ENCODE peak calls at places on chromosome 15, in ten cellular contexts. F is activated CD4-positive, alpha-beta T cell treated with anti-CD3 and anti-CD28 coated beads for 48 hours; Y is NCI-H1105; E is EL; R is left colon; P is SW480; I is WERI-Rb-1; T is testis; K is AG08396; S is HFFc6. L is an unnamed sample.

GRCh38 chr15:51186121-51186795 is 91.6 kb upstream of the TNFAIP8L3 start:
- DNase-seq in E (no peak), K (no peak), S (no peak), I (no peak), P (no peak), F (no peak), T (no peak), R (no peak), Y (no peak), L (no peak)

GRCh38 chr15:50184863-50185504 is 3.0 kb downstream of the SLC27A2 start:
- DNase-seq in I (no peak), T (no peak), F (no peak), K (no peak), Y (no peak), E (no peak), P (no peak), S (no peak), R (no peak), L (no peak)

GRCh38 chr15:30859091-30859874 is 44.4 kb upstream of the FAN1 start:
- DNase-seq in E (peak), Y (no peak), R (no peak), I (peak), P (peak), K (peak), F (peak), T (no peak), S (peak), L (peak)

GRCh38 chr15:62472616-62473299 is 307.7 kb upstream of the C2CD4B start:
- DNase-seq in S (peak), F (no peak), I (no peak), E (peak), K (no peak), R (peak), Y (no peak), T (no peak), P (peak), L (peak)

GRCh38 chr15:79399591-79399990 is 32.5 kb upstream of the MINAR1 start:
- DNase-seq in F (no peak), I (no peak), K (no peak), S (no peak), T (no peak), R (no peak), P (no peak), Y (no peak), E (no peak), L (peak)

GRCh38 chr15:85379403-85380131 is 836 bp upstream of the AKAP13 start:
- DNase-seq in E (peak), I (no peak), P (peak), S (peak), Y (no peak), T (peak), R (no peak), K (peak), F (peak), L (peak)

GRCh38 chr15:52256366-52256765 is 39.2 kb downstream of the MYO5C start:
- DNase-seq in P (peak), T (peak), I (peak), K (peak), F (peak), S (peak), E (peak), R (peak), Y (peak), L (peak)

GRCh38 chr15:45884755-45885445 is 250.1 kb downstream of the SQOR start:
- DNase-seq in K (no peak), Y (no peak), P (no peak), F (no peak), S (no peak), E (no peak), R (no peak), I (no peak), T (no peak), L (no peak)

GRCh38 chr15:57387644-57388076 is 11.4 kb downstream of the CGNL1 start:
- DNase-seq in F (no peak), Y (peak), E (no peak), S (no peak), R (no peak), T (no peak), P (no peak), K (no peak), I (peak), L (no peak)

GRCh38 chr15:71484080-71484479 is 326.3 kb upstream of the NR2E3 start:
- DNase-seq in P (no peak), F (no peak), E (no peak), K (no peak), T (no peak), S (no peak), R (no peak), Y (no peak), I (no peak), L (no peak)

GRCh38 chr15:42549052-42549491 is 434 bp downstream of the HAUS2 start:
- DNase-seq in T (peak), Y (peak), I (peak), F (peak), P (peak), K (peak), E (peak), S (peak), R (no peak), L (peak)

GRCh38 chr15:81301815-81302399 is 22.0 kb downstream of the STARD5 start:
- DNase-seq in P (no peak), S (no peak), Y (no peak), T (no peak), F (peak), K (no peak), R (no peak), I (no peak), E (no peak), L (no peak)

GRCh38 chr15:78034495-78035191 is 42.9 kb downstream of the TBC1D2B start:
- DNase-seq in K (no peak), E (no peak), T (peak), Y (no peak), F (peak), S (no peak), R (no peak), P (peak), I (no peak), L (no peak)

GRCh38 chr15:83734487-83734886 is 80.6 kb downstream of the ADAMTSL3 start:
- DNase-seq in R (no peak), F (no peak), Y (no peak), S (no peak), I (peak), P (peak), E (no peak), K (no peak), T (no peak), L (no peak)

GRCh38 chr15:69668963-69669362 is 216.3 kb downstream of the RPLP1 start:
- DNase-seq in R (peak), E (no peak), T (no peak), K (no peak), F (no peak), Y (no peak), P (peak), I (no peak), S (no peak), L (peak)

GRCh38 chr15:101578443-101578894 is 73.7 kb downstream of the TM2D3 start:
- DNase-seq in S (no peak), I (peak), Y (no peak), K (peak), T (peak), R (peak), E (no peak), F (peak), P (peak), L (no peak)

GRCh38 chr15:91302588-91303439 is 202.8 kb downstream of the SV2B start:
- DNase-seq in K (peak), R (no peak), I (peak), E (peak), P (peak), S (peak), F (peak), T (peak), Y (peak), L (peak)

GRCh38 chr15:58110999-58111717 is 27.0 kb upstream of the AQP9 start:
- DNase-seq in T (no peak), E (no peak), K (no peak), S (no peak), P (no peak), F (no peak), R (no peak), Y (no peak), I (no peak), L (no peak)

GRCh38 chr15:30930422-30930821 is 26.7 kb downstream of the FAN1 start:
- DNase-seq in T (no peak), R (no peak), S (no peak), Y (no peak), F (no peak), I (no peak), K (no peak), E (no peak), P (no peak), L (no peak)

GRCh38 chr15:90648137-90649070 is 68.7 kb upstream of the BLM start:
- DNase-seq in T (peak), R (peak), S (peak), I (peak), F (peak), K (peak), P (peak), Y (peak), E (peak), L (peak)

GRCh38 chr15:74885461-74885860 is 4.4 kb upstream of the MPI start:
- DNase-seq in S (no peak), T (no peak), R (no peak), K (no peak), P (no peak), F (no peak), I (no peak), Y (no peak), E (no peak), L (no peak)

GRCh38 chr15:86183765-86184491 is 104.3 kb downstream of the AGBL1 start:
- DNase-seq in R (no peak), S (no peak), E (no peak), P (no peak), I (peak), T (no peak), K (no peak), Y (no peak), F (peak), L (peak)

GRCh38 chr15:89090791-89091666 is 2.8 kb downstream of the ABHD2 start:
- DNase-seq in E (peak), S (peak), P (peak), Y (no peak), K (peak), I (no peak), T (peak), F (peak), R (peak), L (peak)

GRCh38 chr15:99979371-99979770 is 246.1 kb upstream of the LYSMD4 start:
- DNase-seq in T (no peak), F (no peak), R (no peak), K (no peak), I (no peak), Y (no peak), S (no peak), E (no peak), P (no peak), L (no peak)

GRCh38 chr15:59177445-59177728 is 29.3 kb upstream of the LDHAL6B start:
- DNase-seq in T (no peak), Y (no peak), S (no peak), I (no peak), F (no peak), R (no peak), P (no peak), E (no peak), K (no peak), L (no peak)

GRCh38 chr15:76147906-76148553 is 88.2 kb downstream of the TMEM266 start:
- DNase-seq in S (no peak), Y (peak), R (no peak), I (peak), P (peak), T (peak), E (peak), K (peak), F (peak), L (peak)

GRCh38 chr15:92653836-92654524 is 1.6 kb downstream of the FAM174B start:
- DNase-seq in I (peak), K (no peak), R (peak), T (peak), F (no peak), Y (peak), P (peak), S (no peak), E (no peak), L (peak)

GRCh38 chr15:39079296-39079834 is 501.5 kb upstream of the THBS1 start:
- DNase-seq in I (no peak), P (no peak), E (peak), S (peak), R (peak), Y (no peak), K (no peak), F (no peak), T (no peak), L (peak)

GRCh38 chr15:68820205-68820588 is 498 bp downstream of the ANP32A start:
- DNase-seq in S (no peak), P (peak), E (peak), F (peak), R (peak), T (peak), Y (peak), K (no peak), I (peak), L (peak)

GRCh38 chr15:59814409-59814808 is 125.3 kb upstream of the BNIP2 start:
- DNase-seq in F (no peak), K (no peak), Y (no peak), R (no peak), E (no peak), I (peak), S (no peak), P (no peak), T (no peak), L (no peak)

GRCh38 chr15:91548588-91548987 is 304.9 kb upstream of the SLCO3A1 start:
- DNase-seq in S (no peak), F (no peak), P (no peak), I (no peak), R (no peak), K (no peak), Y (no peak), T (no peak), E (no peak), L (no peak)